ENCODE peak calls at places on chromosomes 6 and 20, in seven cellular contexts. X is left ventricle myocardium inferior; D is naive thymus-derived CD4-positive, alpha-beta T cell; M is MM.1S; W is SJSA1; K is colonic mucosa; U is adrenal gland. V is an unnamed sample.

GRCh38 chr6:80543598-80544181 is 437.2 kb downstream of the BCKDHB start:
- DNase-seq in X (no peak), D (no peak), M (no peak), W (peak; percentile 49), K (no peak), U (no peak), V (peak; percentile 5)

GRCh38 chr6:137832110-137832509 is 34.9 kb upstream of the TNFAIP3 start:
- DNase-seq in X (no peak), D (no peak), M (no peak), W (peak; percentile 59), K (no peak), U (no peak), V (peak; percentile 40)

GRCh38 chr20:23007886-23008285 is 27.2 kb upstream of the SSTR4 start:
- DNase-seq in X (no peak), D (no peak), M (no peak), W (no peak), K (no peak), U (no peak), V (no peak)

GRCh38 chr6:73710470-73710869 is 14.5 kb downstream of the CD109 start:
- DNase-seq in X (no peak), D (no peak), M (no peak), W (no peak), K (no peak), U (no peak), V (peak; percentile 51)

GRCh38 chr6:122118945-122119506 is 280.4 kb upstream of the HSF2 start:
- DNase-seq in X (no peak), D (no peak), M (no peak), W (no peak), K (no peak), U (no peak), V (no peak)

GRCh38 chr6:16654703-16655102 is 106.6 kb downstream of the ATXN1 start:
- DNase-seq in X (no peak), D (no peak), M (peak; percentile 31), W (no peak), K (no peak), U (no peak), V (no peak)

GRCh38 chr20:33070413-33071053 is 8.9 kb upstream of the BPIFB4 start:
- DNase-seq in X (no peak), D (no peak), M (no peak), W (no peak), K (no peak), U (no peak), V (no peak)

GRCh38 chr6:161443868-161444267 is 170.0 kb upstream of the AGPAT4 start:
- DNase-seq in X (no peak), D (no peak), M (no peak), W (no peak), K (no peak), U (no peak), V (peak; percentile 41)

GRCh38 chr20:37979021-37979985 is 54.0 kb downstream of the TTI1 start:
- DNase-seq in X (no peak), D (no peak), M (no peak), W (no peak), K (peak; percentile 8), U (no peak), V (no peak)

GRCh38 chr6:11093065-11093590 is 506 bp upstream of the SMIM13 start:
- DNase-seq in X (no peak), D (no peak), M (peak; percentile 76), W (no peak), K (peak; percentile 63), U (no peak), V (peak; percentile 68)

GRCh38 chr20:62422636-62423325 is 4.6 kb downstream of the RBBP8NL start:
- DNase-seq in X (no peak), D (no peak), M (no peak), W (no peak), K (no peak), U (no peak), V (no peak)
- H3K27me3 ChIP-seq in X (peaks cover 57% of the 10 kb centered on the region), D (no peaks in the 10 kb centered on the region), M (peaks cover 95% of the 10 kb centered on the region), W (peaks cover 60% of the 10 kb centered on the region), K (no peaks in the 10 kb centered on the region), U (no peaks in the 10 kb centered on the region), V (peaks cover 62% of the 10 kb centered on the region)

DNA sequence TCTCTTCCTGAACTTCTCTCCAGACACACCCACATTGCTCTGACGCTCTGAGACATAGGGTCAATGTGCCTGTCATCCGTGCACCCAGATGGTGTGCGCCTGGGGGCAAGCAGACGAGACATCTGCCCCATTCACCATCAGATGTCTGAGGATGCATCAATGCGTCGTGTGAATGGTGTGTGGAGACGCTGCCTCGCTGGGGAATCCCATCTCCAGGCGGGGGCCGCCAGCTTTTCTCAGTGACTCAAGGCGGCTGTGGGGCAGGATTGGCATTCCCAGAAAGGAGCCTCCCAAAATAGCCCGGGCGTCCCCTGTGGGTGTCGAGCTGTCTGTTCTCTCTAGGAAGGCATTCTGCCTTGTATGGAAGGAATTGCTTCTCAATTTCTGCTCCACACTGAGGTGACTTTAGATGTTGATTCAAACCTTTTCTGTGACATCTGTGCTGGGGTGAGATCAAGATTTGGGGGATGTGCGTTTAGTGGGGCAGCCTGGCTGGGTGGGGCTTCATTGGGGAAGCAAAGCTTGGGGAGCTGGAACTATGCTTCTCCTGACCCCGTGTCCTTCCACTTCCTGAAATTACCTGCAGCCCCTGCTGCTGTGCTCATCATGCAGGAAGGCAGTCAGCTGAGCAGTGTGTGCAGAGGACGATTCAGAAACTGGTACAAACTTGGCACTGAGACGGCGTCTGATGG is 103.9 kb downstream of the SYCP2 start:
- DNase-seq in X (peak; percentile 12), D (no peak), M (no peak), W (no peak), K (peak; percentile 12), U (no peak), V (no peak)
- H3K4me1 ChIP-seq in X (peaks cover 41% of the 10 kb centered on the region), D (no peaks in the 10 kb centered on the region), M (no peaks in the 10 kb centered on the region), W (no peaks in the 10 kb centered on the region), K (no peaks in the 10 kb centered on the region), U (no peaks in the 10 kb centered on the region), V (peaks cover 1% of the 10 kb centered on the region)

DNA sequence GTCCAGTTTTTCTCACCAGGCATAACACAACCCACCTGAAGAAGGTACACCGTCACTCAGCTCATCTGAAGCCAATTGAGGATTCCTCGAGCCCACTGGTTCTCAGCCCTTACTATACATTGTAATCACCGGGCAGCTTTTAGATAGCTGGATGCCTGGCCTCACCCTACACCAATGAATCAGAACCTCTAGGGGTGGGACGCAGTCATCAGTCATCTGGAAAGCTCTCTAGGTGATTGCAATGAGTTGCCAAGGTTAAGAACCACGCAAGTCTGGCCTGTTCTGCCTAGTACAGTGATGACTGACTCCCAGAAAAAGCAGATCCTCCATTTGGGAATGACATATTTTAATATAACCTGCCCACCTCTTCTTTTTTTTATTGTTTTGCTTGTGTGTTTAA is 41.1 kb downstream of the MC3R start:
- DNase-seq in X (no peak), D (no peak), M (no peak), W (no peak), K (no peak), U (peak; percentile 25), V (no peak)
- H3K9me3 ChIP-seq in X (no peaks in the 10 kb centered on the region), D (no peaks in the 10 kb centered on the region), M (no peaks in the 10 kb centered on the region), W (no peaks in the 10 kb centered on the region), K (no peaks in the 10 kb centered on the region), U (no peaks in the 10 kb centered on the region), V (no peaks in the 10 kb centered on the region)

GRCh38 chr20:20578838-20579237 is 133.6 kb downstream of the RALGAPA2 start:
- DNase-seq in X (no peak), D (no peak), M (no peak), W (no peak), K (no peak), U (no peak), V (no peak)

GRCh38 chr20:20582733-20583132 is 129.7 kb downstream of the RALGAPA2 start:
- DNase-seq in X (no peak), D (no peak), M (no peak), W (no peak), K (no peak), U (no peak), V (no peak)

GRCh38 chr20:20580139-20580538 is 132.3 kb downstream of the RALGAPA2 start:
- DNase-seq in X (no peak), D (no peak), M (no peak), W (no peak), K (no peak), U (no peak), V (no peak)
- H3K27me3 ChIP-seq in X (no peaks in the 10 kb centered on the region), D (no peaks in the 10 kb centered on the region), M (no peaks in the 10 kb centered on the region), W (no peaks in the 10 kb centered on the region), K (no peaks in the 10 kb centered on the region), U (no peaks in the 10 kb centered on the region), V (no peaks in the 10 kb centered on the region)

GRCh38 chr20:19974621-19975435 is 42.3 kb upstream of the NAA20 start:
- DNase-seq in X (peak; percentile 85), D (no peak), M (no peak), W (peak; percentile 85), K (peak; percentile 59), U (peak; percentile 92), V (peak; percentile 81)

GRCh38 chr20:19975436-19975799 is 41.7 kb upstream of the NAA20 start:
- DNase-seq in X (peak; percentile 29), D (no peak), M (no peak), W (peak; percentile 50), K (no peak), U (no peak), V (peak; percentile 51)

GRCh38 chr20:19977373-19977770 is 39.8 kb upstream of the NAA20 start:
- DNase-seq in X (no peak), D (no peak), M (no peak), W (peak; percentile 57), K (no peak), U (no peak), V (peak; percentile 49)

GRCh38 chr20:19976595-19977372 is 40.4 kb upstream of the NAA20 start:
- DNase-seq in X (peak; percentile 70), D (no peak), M (no peak), W (peak; percentile 91), K (no peak), U (peak; percentile 57), V (peak; percentile 81)

GRCh38 chr20:19975901-19976300 is 41.3 kb upstream of the NAA20 start:
- DNase-seq in X (no peak), D (no peak), M (no peak), W (no peak), K (no peak), U (no peak), V (peak; percentile 55)
- H3K4me1 ChIP-seq in X (peaks cover 93% of the 10 kb centered on the region), D (no peaks in the 10 kb centered on the region), M (peaks cover 5% of the 10 kb centered on the region), W (peaks cover 61% of the 10 kb centered on the region), K (no peaks in the 10 kb centered on the region), U (peaks cover 42% of the 10 kb centered on the region), V (peaks cover 35% of the 10 kb centered on the region)

GRCh38 chr20:59662856-59663512 is 58.6 kb downstream of the PHACTR3 start:
- DNase-seq in X (no peak), D (no peak), M (no peak), W (peak; percentile 6), K (peak; percentile 5), U (no peak), V (no peak)
- H3K9me3 ChIP-seq in X (peaks cover 17% of the 10 kb centered on the region), D (no peaks in the 10 kb centered on the region), M (no peaks in the 10 kb centered on the region), W (no peaks in the 10 kb centered on the region), K (no peaks in the 10 kb centered on the region), U (no peaks in the 10 kb centered on the region), V (peaks cover 4% of the 10 kb centered on the region)

GRCh38 chr20:664151-664550 is 11.2 kb upstream of the SRXN1 start:
- DNase-seq in X (no peak), D (no peak), M (no peak), W (no peak), K (no peak), U (no peak), V (no peak)
- H3K27me3 ChIP-seq in X (peaks cover 71% of the 10 kb centered on the region), D (no peaks in the 10 kb centered on the region), M (peaks cover 28% of the 10 kb centered on the region), W (peaks cover 53% of the 10 kb centered on the region), K (peaks cover 40% of the 10 kb centered on the region), U (peaks cover 51% of the 10 kb centered on the region), V (peaks cover 8% of the 10 kb centered on the region)

GRCh38 chr20:57696401-57696961 is 13.3 kb downstream of the PMEPA1 start:
- DNase-seq in X (no peak), D (no peak), M (no peak), W (no peak), K (no peak), U (no peak), V (peak; percentile 93)
- H3K4me1 ChIP-seq in X (peaks cover 58% of the 10 kb centered on the region), D (no peaks in the 10 kb centered on the region), M (peaks cover 9% of the 10 kb centered on the region), W (peaks cover 22% of the 10 kb centered on the region), K (peaks cover 6% of the 10 kb centered on the region), U (no peaks in the 10 kb centered on the region), V (peaks cover 36% of the 10 kb centered on the region)

GRCh38 chr20:60648556-60648955 is 603.5 kb upstream of the CDH4 start:
- DNase-seq in X (no peak), D (no peak), M (no peak), W (no peak), K (no peak), U (no peak), V (no peak)
- H3K9me3 ChIP-seq in X (peaks cover 9% of the 10 kb centered on the region), D (no peaks in the 10 kb centered on the region), M (no peaks in the 10 kb centered on the region), W (peaks cover 3% of the 10 kb centered on the region), K (no peaks in the 10 kb centered on the region), U (no peaks in the 10 kb centered on the region), V (no peaks in the 10 kb centered on the region)

V was measured in SJCRH30.